ENCODE peak calls at places on chromosomes 5 and 9, in four cellular contexts. X, R, P and J are unnamed samples.

GRCh38 chr5:92641031-92641962 is 939.7 kb downstream of the NR2F1-AS1 start:
- DNase-seq in X (peak; percentile 14), R (no peak), P (no peak), J (no peak)

GRCh38 chr5:55932700-55933099 is 62.1 kb downstream of the IL6ST start:
- DNase-seq in X (no peak), R (no peak), P (no peak), J (no peak)

GRCh38 chr5:38695021-38695961 is 138.8 kb upstream of the LIFR start:
- DNase-seq in X (peak; percentile 20), R (no peak), P (no peak), J (no peak)

GRCh38 chr5:980941-981340 is 27.7 kb upstream of the NKD2 start:
- DNase-seq in X (no peak), R (no peak), P (no peak), J (no peak)

GRCh38 chr5:56658972-56659371 is 156.4 kb upstream of the MAP3K1 start:
- DNase-seq in X (no peak), R (no peak), P (no peak), J (no peak)

GRCh38 chr5:136098171-136098570 is 34.5 kb upstream of the SMAD5 start:
- DNase-seq in X (no peak), R (no peak), P (no peak), J (no peak)

GRCh38 chr9:95167998-95168397 is 149.5 kb downstream of the FANCC start:
- DNase-seq in X (peak; percentile 37), R (peak; percentile 75), P (peak; percentile 60), J (peak; percentile 52)

GRCh38 chr5:177256296-177256695 is 47.2 kb downstream of the RAB24 start:
- DNase-seq in X (no peak), R (no peak), P (peak; percentile 58), J (no peak)

GRCh38 chr9:111297061-111297824 is 32.8 kb downstream of the OR2K2 start:
- DNase-seq in X (no peak), R (no peak), P (no peak), J (no peak)

GRCh38 chr9:137423001-137423809 is at the start of the genes EXD3 and NOXA1:
- DNase-seq in X (peak; percentile 95), R (peak; percentile 96), P (peak; percentile 96), J (peak; percentile 97)

GRCh38 chr9:14752871-14753270 is 30.3 kb upstream of the CER1 start:
- DNase-seq in X (no peak), R (no peak), P (no peak), J (no peak)

GRCh38 chr5:170440771-170441370 is 51.7 kb upstream of the KCNMB1 start:
- DNase-seq in X (no peak), R (no peak), P (no peak), J (no peak)

GRCh38 chr5:17996002-17996401 is 361.7 kb downstream of the TAF11L14 start:
- DNase-seq in X (no peak), R (no peak), P (no peak), J (no peak)

GRCh38 chr9:33850267-33850629 is 33.3 kb downstream of the UBE2R2 start:
- DNase-seq in X (no peak), R (no peak), P (no peak), J (no peak)

GRCh38 chr9:77177894-77178794 is 810 bp downstream of the VPS13A start:
- DNase-seq in X (peak; percentile 37), R (peak; percentile 49), P (peak; percentile 44), J (peak; percentile 53)

GRCh38 chr5:136038635-136039034 is 9.8 kb downstream of the TGFBI start:
- DNase-seq in X (no peak), R (no peak), P (no peak), J (no peak)

GRCh38 chr5:180691046-180691445 is 41.6 kb upstream of the FLT4 start:
- DNase-seq in X (no peak), R (no peak), P (no peak), J (no peak)

GRCh38 chr9:136854113-136854841 is 2.1 kb downstream of the MAMDC4 start:
- DNase-seq in X (peak; percentile 36), R (no peak), P (no peak), J (peak; percentile 15)

GRCh38 chr5:151612689-151613427 is 21.7 kb upstream of the FAT2 start:
- DNase-seq in X (no peak), R (no peak), P (no peak), J (no peak)

GRCh38 chr5:177109810-177110209 is 23.1 kb downstream of the FGFR4 start:
- DNase-seq in X (peak; percentile 66), R (no peak), P (no peak), J (no peak)

GRCh38 chr5:131633830-131634229 is 1.2 kb downstream of the RAPGEF6 start:
- DNase-seq in X (no peak), R (peak; percentile 38), P (no peak), J (no peak)

GRCh38 chr5:93348231-93348630 is 232.8 kb downstream of the NR2F1-AS1 start:
- DNase-seq in X (no peak), R (no peak), P (no peak), J (no peak)

GRCh38 chr5:154118832-154119442 is 71.6 kb upstream of the GALNT10 start:
- DNase-seq in X (no peak), R (no peak), P (no peak), J (no peak)

GRCh38 chr9:90445391-90445790 is 197.2 kb downstream of the DIRAS2 start:
- DNase-seq in X (no peak), R (no peak), P (no peak), J (no peak)

GRCh38 chr5:160083501-160083900 is 35.7 kb downstream of the PWWP2A start:
- DNase-seq in X (no peak), R (no peak), P (no peak), J (no peak)

GRCh38 chr9:15552641-15553527 is at the start of gene CCDC171:
- DNase-seq in X (peak; percentile 94), R (peak; percentile 90), P (peak; percentile 92), J (peak; percentile 93)

GRCh38 chr9:120868339-120868675 is 8.7 kb downstream of the PHF19 start:
- DNase-seq in X (no peak), R (no peak), P (no peak), J (no peak)
- TF ChIP-seq EP300 in X (no peak), R (no peak), P (no peak), J (no peak)

GRCh38 chr9:124308606-124309310 is 51.0 kb downstream of the NEK6 start:
- DNase-seq in X (no peak), R (no peak), P (no peak), J (no peak)
- H3K27ac ChIP-seq in X (no peak overlapping the region), R (no peak overlapping the region), P (peak overlapping the region; percentile 27), J (no peak overlapping the region)

GRCh38 chr5:146653560-146653959 is 137.6 kb upstream of the GPR151 start:
- DNase-seq in X (no peak), R (no peak), P (no peak), J (no peak)
- TF ChIP-seq EP300 in X (no peak), R (no peak), P (no peak), J (no peak)

GRCh38 chr9:107587175-107587963 is 97.8 kb upstream of the KLF4 start:
- DNase-seq in X (peak; percentile 26), R (no peak), P (peak; percentile 91), J (peak; percentile 88)
- H3K27ac ChIP-seq in X (no peak overlapping the region), R (no peak overlapping the region), P (peak overlapping the region; percentile 77), J (peak overlapping the region; percentile 82)

DNA sequence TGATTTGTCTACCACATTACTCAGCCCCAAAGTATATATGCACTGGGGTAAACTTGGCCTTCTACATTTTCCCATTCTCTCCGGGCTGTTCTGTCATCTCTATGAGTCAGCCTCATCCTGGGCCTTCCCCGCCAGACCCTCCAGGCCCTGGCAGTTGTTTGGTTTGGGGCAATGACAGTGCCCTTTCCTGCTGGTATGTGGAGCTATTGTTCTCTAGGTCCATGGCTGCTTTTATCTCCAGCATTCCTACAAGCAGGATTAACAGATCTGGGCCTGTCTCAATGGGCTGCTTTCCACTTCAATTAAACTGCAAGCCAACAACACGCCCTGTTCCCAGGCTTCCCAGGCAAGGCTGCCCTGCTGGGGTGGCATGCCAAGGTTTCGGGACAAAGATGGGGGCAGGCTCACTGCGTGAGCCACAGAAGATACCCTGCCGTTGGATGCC is 136.4 kb downstream of the SLIT3 start:
- DNase-seq in X (no peak), R (no peak), P (peak; percentile 74), J (no peak)
- TF ChIP-seq EP300 in X (no peak), R (no peak), P (no peak), J (no peak)

DNA sequence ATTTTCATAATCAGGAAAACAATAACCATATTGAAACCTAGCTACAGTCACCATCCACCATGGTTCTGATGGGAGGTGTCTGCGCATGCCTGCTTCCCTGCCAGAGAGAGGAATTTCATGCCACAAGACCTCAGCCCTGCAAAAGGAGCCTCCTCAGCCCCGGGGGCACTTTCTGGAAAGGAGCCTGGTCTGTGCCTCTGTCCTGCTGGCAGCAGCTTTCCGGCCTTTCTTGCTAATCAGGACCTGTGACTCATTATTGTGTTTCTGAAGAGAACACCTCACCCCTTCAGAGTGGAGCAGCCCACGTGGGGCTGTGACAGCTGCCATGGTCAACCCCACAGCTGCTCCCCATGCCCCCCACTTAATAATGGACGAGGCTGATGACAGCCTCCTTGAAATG is 64.1 kb upstream of the OLFM1 start:
- DNase-seq in X (no peak), R (no peak), P (no peak), J (no peak)
- H3K27ac ChIP-seq in X (no peak overlapping the region), R (no peak overlapping the region), P (no peak overlapping the region), J (no peak overlapping the region)

DNA sequence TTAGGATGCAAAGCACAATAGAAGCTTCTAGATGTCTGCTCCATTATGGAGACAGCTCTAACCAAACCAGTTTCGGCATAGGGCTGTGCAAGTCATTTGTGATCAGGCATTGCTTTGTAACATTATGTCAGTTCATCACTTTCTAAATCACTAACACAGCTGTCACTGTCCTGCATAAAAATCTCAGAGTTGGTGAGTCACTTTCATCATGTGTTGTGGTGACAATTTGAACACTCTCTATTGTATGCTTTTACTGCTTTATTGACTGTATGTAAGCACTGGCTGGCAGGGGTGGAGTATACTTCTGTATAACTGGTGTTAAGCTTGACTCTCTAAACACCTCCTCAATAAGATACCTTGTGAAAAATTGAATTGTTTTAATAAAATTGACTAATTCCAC is 77.9 kb downstream of the SLCO4C1 start:
- DNase-seq in X (no peak), R (no peak), P (no peak), J (peak; percentile 30)
- TF ChIP-seq EP300 in X (no peak), R (no peak), P (no peak), J (no peak)

GRCh38 chr5:166358127-166358840 is 1933.2 kb upstream of the WWC1 start:
- DNase-seq in X (no peak), R (no peak), P (no peak), J (no peak)
- H3K27ac ChIP-seq in X (no peak overlapping the region), R (no peak overlapping the region), P (no peak overlapping the region), J (no peak overlapping the region)

DNA sequence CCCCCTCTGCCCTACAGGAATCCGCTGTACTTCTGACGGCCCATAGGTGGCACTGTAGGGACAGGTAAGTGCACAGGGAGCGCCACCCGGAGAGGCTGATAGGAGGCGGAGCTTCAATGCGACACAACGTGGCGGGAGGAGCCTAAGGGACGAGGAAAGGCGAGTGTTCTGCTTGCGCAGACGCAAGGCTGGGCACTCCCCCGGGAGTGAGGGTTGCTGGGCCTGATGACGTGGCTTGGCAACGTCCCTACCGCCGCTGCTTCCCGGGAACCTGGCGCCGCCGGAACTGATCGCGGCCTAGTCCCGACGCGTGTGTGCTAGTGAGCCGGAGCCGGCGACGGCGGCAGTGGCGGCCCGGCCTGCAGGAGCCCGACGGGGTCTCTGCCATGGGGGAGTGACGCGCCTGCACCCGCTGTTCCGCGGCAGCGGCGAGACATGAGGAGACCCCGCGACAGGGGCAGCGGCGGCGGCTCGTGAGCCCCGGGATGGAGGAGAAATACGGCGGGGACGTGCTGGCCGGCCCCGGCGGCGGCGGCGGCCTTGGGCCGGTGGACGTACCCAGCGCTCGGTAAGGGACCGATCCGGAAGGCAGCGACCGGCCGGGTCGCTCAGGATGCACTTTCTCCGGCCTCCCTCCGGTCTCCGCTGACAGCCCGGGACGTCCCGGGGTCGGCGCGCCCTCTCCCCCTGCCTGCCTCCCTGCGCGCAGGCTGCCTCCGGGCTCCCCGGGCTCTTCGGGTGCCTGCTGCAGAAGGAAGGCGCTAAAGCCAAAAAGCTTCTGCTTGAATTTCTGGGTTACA is at the start of gene SLC30A5:
- DNase-seq in X (peak; percentile 99), R (peak; percentile 99), P (peak; percentile 99), J (peak; percentile 99)
- TF ChIP-seq EP300 in X (no peak), R (no peak), P (no peak), J (no peak)